ENCODE peak calls at places on chromosomes 16 and 17, in four cellular contexts. W, E, O and R are unnamed samples.

GRCh38 chr17:12815642-12816141 is 26.4 kb downstream of the ARHGAP44 start:
- DNase-seq in O (no peak), E (no peak), W (no peak), R (no peak)

GRCh38 chr16:46908540-46909372 is 24.6 kb downstream of the GPT2 start:
- DNase-seq in W (peak; percentile 61), O (peak; percentile 75), E (no peak), R (peak; percentile 49)

GRCh38 chr17:13561606-13562270 is 40.0 kb downstream of the HS3ST3A1 start:
- DNase-seq in E (no peak), O (peak; percentile 92), W (no peak), R (peak; percentile 54)

GRCh38 chr16:75486666-75487313 is 8.5 kb downstream of the CHST6 start:
- DNase-seq in O (no peak), W (no peak), E (no peak), R (no peak)

GRCh38 chr16:1912215-1912543 is 6.0 kb downstream of the HS3ST6 start:
- DNase-seq in W (no peak), E (no peak), O (no peak), R (no peak)

GRCh38 chr17:28912281-28912937 is 9.5 kb upstream of the DHRS13 start:
- DNase-seq in W (no peak), E (no peak), O (no peak), R (no peak)

GRCh38 chr16:23676924-23677480 is 1.7 kb upstream of the PLK1 start:
- DNase-seq in O (no peak), W (no peak), E (no peak), R (no peak)

GRCh38 chr17:34226011-34226410 is 29.1 kb upstream of the CCL2 start:
- DNase-seq in E (no peak), O (no peak), W (peak; percentile 31), R (no peak)

GRCh38 chr17:82528484-82529265 is 9.1 kb downstream of the FOXK2 start:
- DNase-seq in E (peak; percentile 56), O (peak; percentile 12), W (peak; percentile 24), R (peak; percentile 46)

GRCh38 chr17:42472709-42473521 is 14.2 kb downstream of the ATP6V0A1 start:
- DNase-seq in E (no peak), W (peak; percentile 93), O (peak; percentile 62), R (no peak)

GRCh38 chr17:31680126-31680525 is 178.9 kb downstream of the COPRS start:
- DNase-seq in E (no peak), W (no peak), O (no peak), R (no peak)

GRCh38 chr17:31581022-31581483 is 189.6 kb downstream of the RAB11FIP4 start:
- DNase-seq in O (peak; percentile 97), E (peak; percentile 78), W (peak; percentile 68), R (peak; percentile 79)

GRCh38 chr17:17029938-17030337 is 12.3 kb upstream of the MPRIP start:
- DNase-seq in E (no peak), O (no peak), W (no peak), R (no peak)

GRCh38 chr17:33504571-33504970 is 211.5 kb upstream of the ASIC2 start:
- DNase-seq in O (no peak), E (no peak), W (no peak), R (no peak)

GRCh38 chr17:13475574-13476223 is 126.0 kb downstream of the HS3ST3A1 start:
- DNase-seq in E (no peak), O (no peak), W (no peak), R (no peak)